ENCODE peak calls at places on chromosomes 6 and 20, in eight cellular contexts. Z is stimulated activated CD4-positive, alpha-beta T cell treated with anti-CD3 and anti-CD28 coated beads, TNF-alpha, amount 100 ng/mL, for 4 hours; G is WERI-Rb-1; V is H7; K is GM12892; L is stromal cell of bone marrow; E is activated T-helper 1 cell treated with anti-CD3 and anti-CD28 coated beads, Interleukin-12 subunit alpha, Interleukin-12 subunit beta, Interleukin-2, Interleukin-4 antibody, amounts not matched to agents 30 ng/mL and 10 ng/mL and 1 ng/mL, durations not matched to agents 14 hours and 24 hours and 36 hours; P is AG08395. H is an unnamed sample.

GRCh38 chr20:61483336-61484067 is 231.4 kb downstream of the CDH4 start:
- DNase-seq in Z (no peak), G (no peak), V (no peak), K (no peak), L (no peak), E (no peak), P (no peak), H (no peak)

GRCh38 chr6:22785036-22785435 is 215.7 kb downstream of the HDGFL1 start:
- DNase-seq in Z (no peak), G (no peak), V (peak; percentile 39), K (no peak), L (no peak), E (no peak), P (no peak), H (no peak)

GRCh38 chr6:85966859-85967258 is 324.2 kb upstream of the SYNCRIP start:
- DNase-seq in Z (no peak), G (no peak), V (no peak), K (no peak), L (no peak), E (no peak), P (no peak), H (no peak)

GRCh38 chr6:17173071-17173470 is 71.2 kb downstream of the STMND1 start:
- DNase-seq in Z (no peak), G (no peak), V (no peak), K (no peak), L (no peak), E (no peak), P (no peak), H (no peak)

GRCh38 chr6:113873043-113873667 is 16.0 kb downstream of the MARCKS start:
- DNase-seq in Z (no peak), G (no peak), V (no peak), K (no peak), L (peak; percentile 33), E (no peak), P (no peak), H (peak; percentile 47)

GRCh38 chr6:30826961-30827342 is 57.4 kb upstream of the DDR1 start:
- DNase-seq in Z (no peak), G (peak; percentile 33), V (no peak), K (no peak), L (no peak), E (no peak), P (no peak), H (no peak)

GRCh38 chr6:149862901-149863595 is 1.1 kb downstream of the LRP11 start:
- DNase-seq in Z (no peak), G (peak; percentile 58), V (peak; percentile 82), K (no peak), L (peak; percentile 54), E (peak; percentile 31), P (peak; percentile 59), H (peak; percentile 92)

GRCh38 chr6:29624520-29624961 is 8.4 kb downstream of the GABBR1 start:
- DNase-seq in Z (no peak), G (no peak), V (peak; percentile 47), K (no peak), L (no peak), E (no peak), P (no peak), H (no peak)

GRCh38 chr6:137167702-137168377 is 5.6 kb downstream of the IL22RA2 start:
- DNase-seq in Z (no peak), G (no peak), V (no peak), K (no peak), L (no peak), E (no peak), P (no peak), H (no peak)

GRCh38 chr6:96939019-96939805 is 14.7 kb downstream of the KLHL32 start:
- DNase-seq in Z (no peak), G (no peak), V (no peak), K (no peak), L (peak; percentile 59), E (no peak), P (peak; percentile 19), H (no peak)

GRCh38 chr6:112701201-112701600 is 354.1 kb downstream of the RFPL4B start:
- DNase-seq in Z (no peak), G (no peak), V (no peak), K (no peak), L (peak; percentile 48), E (no peak), P (no peak), H (no peak)

GRCh38 chr6:134447423-134447822 is 129.5 kb upstream of the SGK1 start:
- DNase-seq in Z (no peak), G (no peak), V (no peak), K (no peak), L (no peak), E (no peak), P (no peak), H (no peak)

GRCh38 chr6:113362542-113363430 is 494.4 kb upstream of the MARCKS start:
- DNase-seq in Z (no peak), G (no peak), V (no peak), K (no peak), L (no peak), E (no peak), P (no peak), H (no peak)

GRCh38 chr6:90065173-90065572 is 170.9 kb downstream of the GJA10 start:
- DNase-seq in Z (no peak), G (no peak), V (no peak), K (no peak), L (no peak), E (no peak), P (no peak), H (no peak)

GRCh38 chr6:81215092-81215432 is 537.4 kb downstream of the TENT5A start:
- DNase-seq in Z (no peak), G (no peak), V (no peak), K (no peak), L (no peak), E (no peak), P (no peak), H (no peak)

GRCh38 chr20:31693987-31694661 is 28.5 kb downstream of the BCL2L1 start:
- DNase-seq in Z (no peak), G (peak; percentile 98), V (peak; percentile 65), K (no peak), L (no peak), E (no peak), P (no peak), H (no peak)

GRCh38 chr6:139644821-139645220 is 270.4 kb upstream of the CITED2 start:
- DNase-seq in Z (no peak), G (no peak), V (no peak), K (no peak), L (no peak), E (no peak), P (peak; percentile 35), H (no peak)

GRCh38 chr6:167079853-167080297 is 43.0 kb upstream of the CCR6 start:
- DNase-seq in Z (peak; percentile 25), G (no peak), V (no peak), K (no peak), L (no peak), E (peak; percentile 14), P (no peak), H (no peak)

GRCh38 chr6:87274660-87275273 is 47.6 kb upstream of the SMIM8 start:
- DNase-seq in Z (no peak), G (no peak), V (no peak), K (no peak), L (peak; percentile 34), E (no peak), P (peak; percentile 84), H (no peak)

GRCh38 chr6:160461641-160462040 is 113.5 kb downstream of the SLC22A3 start:
- DNase-seq in Z (no peak), G (no peak), V (no peak), K (no peak), L (no peak), E (no peak), P (no peak), H (no peak)

GRCh38 chr6:31308050-31308844 is 36.4 kb upstream of the HLA-C start:
- DNase-seq in Z (peak; percentile 47), G (no peak), V (peak; percentile 75), K (peak; percentile 34), L (no peak), E (peak; percentile 20), P (peak; percentile 6), H (no peak)

GRCh38 chr6:161227004-161227950 is 46.6 kb downstream of the AGPAT4 start:
- DNase-seq in Z (no peak), G (no peak), V (no peak), K (no peak), L (no peak), E (no peak), P (no peak), H (no peak)

GRCh38 chr6:23659125-23659524 is 466.9 kb upstream of the NRSN1 start:
- DNase-seq in Z (no peak), G (peak; percentile 68), V (peak; percentile 30), K (no peak), L (peak; percentile 14), E (no peak), P (peak; percentile 4), H (no peak)

GRCh38 chr6:169252805-169253189 is 849 bp downstream of the THBS2 start:
- DNase-seq in Z (no peak), G (no peak), V (peak; percentile 79), K (no peak), L (no peak), E (no peak), P (no peak), H (peak; percentile 67)

GRCh38 chr6:23890543-23891227 is 235.3 kb upstream of the NRSN1 start:
- DNase-seq in Z (no peak), G (no peak), V (no peak), K (no peak), L (peak; percentile 15), E (no peak), P (peak; percentile 3), H (no peak)

GRCh38 chr6:112927641-112928040 is 580.5 kb downstream of the RFPL4B start:
- DNase-seq in Z (no peak), G (no peak), V (no peak), K (no peak), L (peak; percentile 43), E (no peak), P (no peak), H (no peak)

GRCh38 chr6:11368264-11368663 is 135.8 kb upstream of the NEDD9 start:
- DNase-seq in Z (no peak), G (no peak), V (no peak), K (no peak), L (no peak), E (no peak), P (no peak), H (no peak)

GRCh38 chr20:21202284-21202683 is 76.4 kb downstream of the KIZ start:
- DNase-seq in Z (no peak), G (no peak), V (no peak), K (no peak), L (peak; percentile 12), E (no peak), P (peak; percentile 7), H (no peak)